ENCODE peak calls at places on chromosomes 4 and X, in eight cellular contexts. F is ascending aorta, C is A549, A is AG09309, Q is spleen, M is lower leg skin, N is AG10803, Y is astrocyte of the cerebellum. E is an unnamed sample.

GRCh38 chr4:47929682-47930201 is 15.4 kb upstream of the NFXL1 start:
- DNase-seq in M (no peak), F (no peak), C (no peak), A (no peak), Y (no peak), N (no peak), Q (no peak), E (no peak)

GRCh38 chr4:48780867-48781219 is 764 bp upstream of the FRYL start:
- DNase-seq in M (peak), A (no peak), F (no peak), C (no peak), N (no peak), Q (no peak), Y (no peak), E (no peak)

GRCh38 chr4:8227201-8227770 is 28.2 kb downstream of the SH3TC1 start:
- DNase-seq in M (no peak), N (no peak), C (no peak), F (no peak), Q (peak), Y (no peak), A (no peak), E (no peak)

GRCh38 chr4:159018062-159018629 is 84.7 kb upstream of the RAPGEF2 start:
- DNase-seq in Y (no peak), M (no peak), C (no peak), A (no peak), F (no peak), Q (no peak), N (no peak), E (peak)

GRCh38 chr4:86556791-86557415 is 37.2 kb upstream of the PTPN13 start:
- DNase-seq in M (no peak), Y (no peak), N (no peak), F (no peak), C (no peak), A (no peak), Q (no peak), E (no peak)

GRCh38 chrX:144601010-144601409 is 646.3 kb upstream of the SPANXN1 start:
- DNase-seq in F (no peak), Q (no peak), A (no peak), N (no peak), C (no peak), M (no peak), Y (no peak), E (no peak)

GRCh38 chr4:171519457-171519856 is 293.7 kb upstream of the GALNTL6 start:
- DNase-seq in Q (no peak), C (no peak), N (no peak), A (no peak), M (no peak), F (no peak), Y (no peak), E (no peak)

GRCh38 chr4:14234330-14234729 is 606.8 kb upstream of the BOD1L1 start:
- DNase-seq in M (no peak), N (peak), F (no peak), Y (no peak), C (no peak), Q (no peak), A (no peak), E (no peak)

GRCh38 chr4:175054980-175055379 is 136.8 kb downstream of the ADAM29 start:
- DNase-seq in C (no peak), A (no peak), M (no peak), Y (no peak), N (no peak), F (no peak), Q (no peak), E (no peak)

GRCh38 chrX:40153335-40154221 is 55.8 kb upstream of the BCOR start:
- DNase-seq in C (peak), A (no peak), Q (peak), Y (no peak), M (no peak), F (no peak), N (no peak), E (no peak)

GRCh38 chrX:11435568-11435967 is 142.4 kb downstream of the AMELX start:
- DNase-seq in A (peak), C (no peak), M (no peak), Q (no peak), N (peak), Y (peak), F (no peak), E (peak)

GRCh38 chr4:182778222-182778982 is 138.8 kb downstream of the DCTD start:
- DNase-seq in N (no peak), Y (no peak), C (no peak), A (no peak), Q (no peak), M (no peak), F (no peak), E (no peak)

GRCh38 chrX:19756577-19757131 is 130.7 kb downstream of the SH3KBP1 start:
- DNase-seq in F (no peak), M (no peak), Q (no peak), A (no peak), C (no peak), N (no peak), Y (no peak), E (no peak)

GRCh38 chr4:158599150-158599549 is 72.5 kb downstream of the C4orf46 start:
- DNase-seq in C (no peak), A (peak), F (no peak), M (no peak), Q (no peak), Y (no peak), N (peak), E (no peak)

GRCh38 chrX:12329476-12329875 is 191.2 kb downstream of the FRMPD4 start:
- DNase-seq in C (no peak), M (no peak), N (no peak), Y (no peak), A (no peak), F (no peak), Q (no peak), E (no peak)

GRCh38 chrX:24435038-24435437 is 30.0 kb upstream of the PDK3 start:
- DNase-seq in A (no peak), N (no peak), Q (no peak), C (no peak), M (no peak), F (no peak), Y (no peak), E (no peak)

GRCh38 chrX:55127692-55128091 is 38.9 kb downstream of the PAGE2 start:
- DNase-seq in C (no peak), Y (no peak), F (no peak), Q (no peak), A (no peak), N (peak), M (no peak), E (no peak)

DNA sequence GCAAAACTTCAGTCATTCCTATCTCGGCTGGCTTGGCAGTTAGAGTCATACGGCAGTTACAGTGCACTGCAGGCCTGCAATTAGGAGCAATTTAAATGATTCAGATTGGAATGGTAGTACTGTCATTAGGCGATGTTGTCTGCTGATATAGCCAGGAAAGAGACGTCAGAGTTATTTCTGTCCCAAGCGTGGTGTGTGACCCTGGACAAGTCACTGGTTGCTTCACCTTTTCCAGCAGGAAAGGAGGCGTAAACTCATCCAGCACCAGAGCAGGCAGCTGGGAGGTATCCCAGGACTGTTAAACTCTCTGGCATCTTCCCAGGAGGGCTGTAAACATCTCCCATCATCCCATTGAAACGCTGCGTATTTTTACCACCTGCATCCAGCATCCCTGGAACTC is 842 bp upstream of the LNX1 start:
- DNase-seq in C (no peak), N (no peak), M (no peak), Q (no peak), F (no peak), A (no peak), Y (no peak), E (no peak)
- H3K4me3 ChIP-seq in C (peak), N (no peak), M (no peak), Q (no peak), F (peak), A (no peak), Y (no peak), E (no peak)

GRCh38 chr4:93730760-93731159 is 97.8 kb upstream of the ATOH1 start:
- DNase-seq in M (peak), F (no peak), Q (no peak), Y (no peak), A (no peak), C (no peak), N (no peak), E (no peak)

GRCh38 chr4:93731448-93731847 is 97.1 kb upstream of the ATOH1 start:
- DNase-seq in N (no peak), Q (no peak), A (no peak), C (no peak), Y (no peak), M (no peak), F (no peak), E (no peak)

DNA sequence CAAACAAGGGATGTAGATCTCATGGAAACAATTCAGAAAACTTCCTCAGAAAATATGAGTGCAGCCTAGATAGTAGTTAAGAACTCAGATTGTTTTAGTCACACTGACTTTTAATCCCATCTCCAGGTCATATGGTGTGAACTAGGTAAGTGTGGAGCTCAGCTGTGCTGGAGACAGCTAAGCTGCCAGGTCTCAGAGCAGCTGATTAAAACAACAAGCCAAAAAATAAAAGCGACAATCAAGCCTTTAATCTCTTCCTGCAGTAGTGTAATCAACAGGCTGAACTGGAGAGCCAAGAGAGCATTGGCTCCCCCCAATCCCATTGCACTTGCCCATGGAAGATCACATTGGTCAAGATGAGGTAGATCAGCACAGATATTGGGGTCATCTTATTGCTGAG is 98.3 kb upstream of the ATOH1 start:
- DNase-seq in Y (no peak), Q (no peak), A (no peak), N (no peak), F (no peak), C (no peak), M (no peak), E (no peak)
- H3K4me3 ChIP-seq in Y (no peak), Q (no peak), A (no peak), N (no peak), F (no peak), C (no peak), M (no peak), E (no peak)

GRCh38 chr4:138252551-138252950 is 10.4 kb upstream of the SLC7A11 start:
- DNase-seq in C (no peak), Y (no peak), A (no peak), Q (no peak), M (no peak), N (no peak), F (no peak), E (no peak)

GRCh38 chr4:138243369-138243768 is 1.2 kb upstream of the SLC7A11 start:
- DNase-seq in Y (peak), Q (no peak), M (no peak), C (no peak), N (no peak), F (no peak), A (no peak), E (no peak)

GRCh38 chr4:138248058-138248457 is 5.9 kb upstream of the SLC7A11 start:
- DNase-seq in M (no peak), Y (no peak), Q (no peak), N (no peak), A (no peak), F (no peak), C (no peak), E (no peak)

GRCh38 chr4:138251904-138252303 is 9.8 kb upstream of the SLC7A11 start:
- DNase-seq in Y (no peak), F (no peak), M (no peak), N (no peak), Q (no peak), C (no peak), A (no peak), E (no peak)

DNA sequence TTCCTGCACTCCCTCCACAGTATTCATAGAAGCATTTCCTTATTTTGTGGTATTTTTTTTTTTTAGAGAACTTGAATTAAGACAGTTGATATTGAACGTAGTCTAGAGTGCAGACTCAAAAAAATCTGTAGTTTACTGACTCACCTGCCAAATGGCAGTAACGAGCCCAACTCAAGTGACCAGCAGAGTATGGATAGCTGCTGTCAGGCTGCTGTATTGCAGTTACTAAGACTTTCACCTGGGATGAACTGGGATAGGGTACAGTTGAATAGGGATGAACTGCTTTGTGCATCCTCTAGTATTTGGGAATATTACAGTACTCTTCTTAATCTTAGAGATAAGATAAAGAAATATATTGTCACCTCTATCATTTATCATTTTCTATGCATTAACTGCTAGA is 7.0 kb upstream of the SLC7A11 start:
- DNase-seq in Q (no peak), C (no peak), N (no peak), M (no peak), Y (no peak), F (no peak), A (no peak), E (no peak)
- H3K4me3 ChIP-seq in Q (no peak), C (no peak), N (no peak), M (no peak), Y (no peak), F (no peak), A (no peak), E (no peak)

DNA sequence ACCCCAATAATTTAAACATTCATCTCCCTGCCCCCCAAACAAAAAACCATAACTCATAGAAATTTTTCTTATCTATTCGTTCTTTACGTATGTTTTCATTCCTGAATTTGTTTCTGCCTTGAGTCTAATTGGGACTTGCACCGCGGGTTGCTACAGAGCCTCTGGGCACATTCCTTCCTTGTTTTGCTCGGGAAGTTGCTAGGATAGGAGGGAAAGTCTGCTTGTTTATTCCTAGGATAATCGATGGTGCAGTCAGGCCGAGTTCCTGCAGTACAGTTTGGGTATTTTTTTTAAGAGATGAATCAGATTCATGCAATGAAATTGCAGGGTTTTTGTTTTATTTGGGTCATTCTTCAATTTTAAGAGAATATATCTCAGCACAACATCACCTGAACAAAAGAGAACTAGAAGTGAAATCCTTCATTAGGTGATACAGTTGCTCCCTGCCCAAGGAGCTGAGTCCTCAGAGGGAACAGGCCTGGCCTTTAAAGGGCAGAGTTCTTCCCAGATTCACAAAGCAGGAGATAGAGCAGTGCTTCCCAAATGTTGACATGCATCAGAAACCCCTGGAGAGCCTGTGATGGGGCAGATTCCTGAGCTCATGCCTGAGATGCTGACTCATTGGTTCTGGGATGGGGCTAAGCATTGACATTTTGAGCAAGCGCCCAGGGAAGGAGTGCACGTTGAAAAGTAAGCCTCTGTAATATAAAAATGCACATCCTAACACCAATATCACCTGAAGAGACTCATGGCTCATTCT is 114.9 kb upstream of the FAM9B start:
- DNase-seq in Q (no peak), N (peak), Y (no peak), F (no peak), M (no peak), C (no peak), A (no peak), E (no peak)
- H3K4me3 ChIP-seq in Q (no peak), N (peak), Y (no peak), F (no peak), M (no peak), C (no peak), A (no peak), E (no peak)

DNA sequence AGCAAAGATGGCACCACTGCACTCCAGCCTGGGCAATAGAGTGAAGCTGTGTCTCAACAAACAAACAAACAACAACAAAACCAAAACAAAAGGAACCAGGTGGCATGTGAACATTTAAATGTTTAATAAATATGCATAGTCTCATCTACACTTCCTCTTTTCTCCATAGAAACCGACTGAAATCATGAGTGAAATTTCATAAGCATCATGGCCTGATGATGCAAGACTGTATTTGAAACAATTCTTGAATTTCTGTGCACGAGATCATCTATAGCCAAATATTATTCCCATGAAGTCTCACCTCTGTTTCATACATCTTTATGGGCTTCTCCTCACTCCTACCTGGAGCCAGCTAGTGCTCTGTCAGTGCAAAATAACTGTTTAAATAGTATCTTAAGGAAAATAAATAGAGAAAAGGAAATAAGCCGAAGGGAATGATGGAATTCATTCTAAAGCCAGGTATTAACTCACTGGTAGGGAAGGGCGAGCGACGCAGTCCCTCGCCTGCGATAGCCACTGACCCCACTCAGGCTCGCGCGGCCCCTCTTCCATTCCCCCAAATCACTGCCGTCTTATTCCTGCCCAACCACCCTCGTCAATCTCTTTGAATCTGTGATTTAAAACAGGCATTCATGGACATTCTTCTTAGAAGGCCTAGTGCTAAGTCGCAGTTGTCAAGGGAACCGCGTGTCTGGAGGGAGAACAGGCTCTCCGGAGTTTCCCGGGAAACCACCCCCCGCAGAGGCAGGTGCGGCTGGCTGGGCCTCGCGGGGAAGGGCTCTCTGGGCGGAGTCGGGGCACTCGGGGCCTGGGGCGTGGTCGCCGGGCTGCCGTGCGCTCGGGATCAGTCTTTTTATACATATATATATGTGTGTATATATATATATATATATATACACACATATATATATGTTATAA is 52.4 kb upstream of the TRIM2 start:
- DNase-seq in N (peak), M (no peak), A (no peak), C (no peak), Q (no peak), F (no peak), Y (peak), E (no peak)
- H3K4me3 ChIP-seq in N (no peak), M (no peak), A (no peak), C (peak), Q (no peak), F (no peak), Y (peak), E (no peak)

GRCh38 chr4:119028296-119028695 is 107.3 kb upstream of the MYOZ2 start:
- DNase-seq in C (no peak), Y (no peak), A (no peak), N (peak), M (no peak), Q (no peak), F (no peak), E (no peak)

GRCh38 chr4:119027815-119028214 is 107.8 kb upstream of the MYOZ2 start:
- DNase-seq in Y (no peak), F (no peak), M (no peak), Q (no peak), A (no peak), N (no peak), C (no peak), E (no peak)

GRCh38 chr4:119030536-119030890 is 105.1 kb upstream of the MYOZ2 start:
- DNase-seq in Q (no peak), A (no peak), F (no peak), N (no peak), Y (no peak), C (no peak), M (no peak), E (no peak)

GRCh38 chr4:119031218-119031617 is 104.4 kb upstream of the MYOZ2 start:
- DNase-seq in Y (no peak), F (no peak), M (no peak), Q (no peak), N (no peak), A (no peak), C (no peak), E (no peak)

GRCh38 chr4:119029847-119030535 is 105.6 kb upstream of the MYOZ2 start:
- DNase-seq in M (no peak), A (no peak), F (no peak), Q (no peak), C (no peak), Y (no peak), N (no peak), E (no peak)
- H3K4me3 ChIP-seq in M (no peak), A (no peak), F (no peak), Q (no peak), C (no peak), Y (no peak), N (peak), E (no peak)

GRCh38 chrX:134368140-134368539 is 91.8 kb upstream of the HPRT1 start:
- DNase-seq in F (no peak), M (no peak), Q (no peak), A (no peak), C (no peak), N (no peak), Y (no peak), E (no peak)

GRCh38 chrX:134369576-134369975 is 90.4 kb upstream of the HPRT1 start:
- DNase-seq in Y (no peak), Q (no peak), A (no peak), N (no peak), F (no peak), C (no peak), M (no peak), E (no peak)

GRCh38 chrX:134374294-134374693 is 85.7 kb upstream of the HPRT1 start:
- DNase-seq in Y (no peak), F (no peak), N (no peak), M (no peak), Q (no peak), C (no peak), A (no peak), E (no peak)

GRCh38 chrX:134373736-134374135 is 86.2 kb upstream of the HPRT1 start:
- DNase-seq in N (no peak), M (no peak), Q (no peak), C (no peak), F (no peak), Y (no peak), A (no peak), E (no peak)

DNA sequence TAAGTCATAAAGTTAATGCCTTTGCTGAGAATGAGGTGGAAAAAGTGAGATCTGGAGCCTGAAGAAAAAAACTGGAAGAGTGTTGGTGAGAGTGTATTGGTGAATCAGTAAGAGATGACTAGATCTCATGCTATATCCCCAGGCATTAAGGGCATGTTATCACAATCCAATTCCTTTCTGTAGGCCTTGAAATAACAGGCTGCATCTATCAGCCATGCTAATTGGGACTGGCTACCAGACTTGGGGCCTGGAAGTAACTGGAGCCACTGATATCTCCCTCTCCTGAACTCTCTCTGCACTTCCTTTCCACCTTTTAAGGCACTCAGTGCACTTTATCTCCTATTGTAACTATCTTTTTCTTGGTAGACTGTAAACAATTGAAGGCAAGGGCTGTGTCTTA is 88.8 kb upstream of the HPRT1 start:
- DNase-seq in Y (no peak), C (no peak), M (no peak), Q (no peak), N (no peak), F (no peak), A (no peak), E (no peak)
- H3K4me3 ChIP-seq in Y (no peak), C (no peak), M (no peak), Q (no peak), N (no peak), F (no peak), A (no peak), E (no peak)

GRCh38 chrX:2484721-2485459 is 15.9 kb downstream of the DHRSX start:
- DNase-seq in N (peak), M (no peak), Q (peak), Y (no peak), F (no peak), A (no peak), C (no peak), E (no peak)
- H3K4me3 ChIP-seq in N (peak), M (no peak), Q (no peak), Y (no peak), F (peak), A (peak), C (no peak), E (peak)

E was measured in skeletal muscle cell.